ENCODE peak calls at places on chromosomes 1 and 21, in four cellular contexts. P is NCI-H1092 treated with DMSO at 0.1 percent for 48 hours, X is pancreas, A is NCI-H2107. T is an unnamed sample.
A peak's percentile ranks its signal among the peaks of the same experiment; 100 is the strongest.

GRCh38 chr1:43834280-43835140 is 99.1 kb upstream of the ARTN start:
- DNase-seq in P (no peak), X (no peak), A (no peak), T (no peak)

GRCh38 chr1:3652538-3653285 is 396 bp downstream of the TP73 start:
- DNase-seq in A (no peak), X (no peak), P (peak; percentile 21), T (peak; percentile 29)

GRCh38 chr21:39118061-39118460 is 65.2 kb downstream of the PSMG1 start:
- DNase-seq in P (no peak), X (no peak), A (no peak), T (no peak)

GRCh38 chr1:235206533-235207201 is 45.6 kb upstream of the RBM34 start:
- DNase-seq in X (no peak), P (no peak), A (no peak), T (no peak)

GRCh38 chr1:60960846-60961542 is 121.4 kb upstream of the NFIA start:
- DNase-seq in P (no peak), A (no peak), X (no peak), T (no peak)

GRCh38 chr1:33030575-33030974 is 6.1 kb downstream of the AK2 start:
- DNase-seq in P (no peak), X (no peak), A (no peak), T (no peak)

GRCh38 chr1:174197547-174197946 is 38.2 kb downstream of the RABGAP1L start:
- DNase-seq in X (no peak), A (no peak), P (no peak), T (no peak)

GRCh38 chr1:77275194-77275593 is 6.6 kb upstream of the AK5 start:
- DNase-seq in X (no peak), P (no peak), A (no peak), T (no peak)

GRCh38 chr1:205680073-205680851 is at the start of gene SLC45A3:
- DNase-seq in X (no peak), P (peak; percentile 49), A (no peak), T (peak; percentile 28)

GRCh38 chr1:195604287-195604686 is 1004.0 kb downstream of the KCNT2 start:
- DNase-seq in X (no peak), A (no peak), P (no peak), T (no peak)

GRCh38 chr1:150268342-150268705 is 492 bp downstream of the APH1A start:
- DNase-seq in P (no peak), A (no peak), X (peak; percentile 29), T (no peak)

GRCh38 chr1:32221581-32221979 is 573 bp downstream of the TMEM234 start:
- DNase-seq in P (no peak), X (no peak), A (no peak), T (no peak)

GRCh38 chr1:22376001-22376400 is 75.7 kb upstream of the ZBTB40 start:
- DNase-seq in X (no peak), A (no peak), P (no peak), T (no peak)

GRCh38 chr21:31781737-31782136 is 49.8 kb upstream of the SCAF4 start:
- DNase-seq in A (no peak), P (peak; percentile 49), X (peak; percentile 5), T (peak; percentile 37)

GRCh38 chr1:234533975-234534876 is 55.2 kb upstream of the TARBP1 start:
- DNase-seq in X (peak; percentile 76), P (peak; percentile 80), A (peak; percentile 40), T (peak; percentile 8)

GRCh38 chr1:119254067-119254720 is 113.7 kb upstream of the WARS2 start:
- DNase-seq in A (no peak), X (no peak), P (no peak), T (no peak)

GRCh38 chr1:22428672-22429071 is 23.0 kb upstream of the ZBTB40 start:
- DNase-seq in A (no peak), X (no peak), P (no peak), T (no peak)

GRCh38 chr1:221451741-221452140 is 290.1 kb downstream of the DUSP10 start:
- DNase-seq in X (no peak), P (no peak), A (no peak), T (no peak)

GRCh38 chr1:33130297-33130696 is 49.3 kb downstream of the AZIN2 start:
- DNase-seq in A (no peak), X (no peak), P (no peak), T (no peak)

GRCh38 chr1:15997637-15998280 is 6.3 kb upstream of the SRARP start:
- DNase-seq in P (no peak), A (no peak), X (no peak), T (no peak)

GRCh38 chr1:11314959-11315358 is 42.0 kb downstream of the UBIAD1 start:
- DNase-seq in P (no peak), A (no peak), X (no peak), T (no peak)

T was measured in NCI-H1105.